ENCODE peak calls at places on chromosomes 5 and 9, in five cellular contexts. A is Kasumi-1; Q is stimulated activated CD4-positive, alpha-beta T cell treated with anti-CD3 and anti-CD28 coated beads, TNF-alpha, amount 100 ng/mL, for 1 hour; H is activated CD4-positive, alpha-beta T cell treated with anti-CD3 and anti-CD28 coated beads, Interleukin-2, amount 50 U/mL, for 1 hour; U is GM23338. D is an unnamed sample.

GRCh38 chr9:136004219-136004618 is 43.0 kb upstream of the UBAC1 start:
- DNase-seq in A (no peak), Q (no peak), H (no peak), U (no peak), D (no peak)

GRCh38 chr9:4680178-4680535 is 788 bp downstream of the CDC37L1 start:
- DNase-seq in A (no peak), Q (no peak), U (no peak), H (no peak), D (no peak)

GRCh38 chr9:105232207-105232606 is 12.2 kb upstream of the SLC44A1 start:
- DNase-seq in H (no peak), Q (no peak), A (no peak), U (no peak), D (no peak)

GRCh38 chr5:140243855-140244254 is 59.0 kb downstream of the PFDN1 start:
- DNase-seq in Q (no peak), U (no peak), H (no peak), A (no peak), D (no peak)

GRCh38 chr5:179969110-179969509 is 61.4 kb upstream of the TBC1D9B start:
- DNase-seq in U (no peak), Q (no peak), A (no peak), H (no peak), D (no peak)

GRCh38 chr5:36267905-36268304 is 26.2 kb upstream of the NADK2 start:
- DNase-seq in U (no peak), Q (no peak), A (no peak), H (no peak), D (no peak)

GRCh38 chr5:150271296-150271692 is 18.3 kb downstream of the CAMK2A start:
- DNase-seq in U (no peak), Q (no peak), H (no peak), A (no peak), D (no peak)

GRCh38 chr9:80811003-80811402 is 878.3 kb downstream of the TLE1 start:
- DNase-seq in Q (no peak), H (no peak), A (no peak), U (no peak), D (no peak)

GRCh38 chr5:37308796-37309195 is 59.6 kb upstream of the CPLANE1 start:
- DNase-seq in A (no peak), U (no peak), Q (no peak), H (no peak), D (no peak)

GRCh38 chr5:79840085-79840990 is 150.7 kb downstream of the CMYA5 start:
- DNase-seq in A (no peak), H (no peak), U (no peak), Q (no peak), D (no peak)

GRCh38 chr9:79131876-79132377 is 439.8 kb upstream of the TLE4 start:
- DNase-seq in A (no peak), Q (no peak), U (peak), H (no peak), D (peak)

GRCh38 chr9:90921969-90922368 is 120.3 kb downstream of the SYK start:
- DNase-seq in U (no peak), Q (no peak), H (no peak), A (no peak), D (no peak)

GRCh38 chr9:16252631-16253030 is 617.8 kb downstream of the BNC2 start:
- DNase-seq in U (peak), Q (no peak), H (no peak), A (no peak), D (peak)

GRCh38 chr5:67659288-67659687 is 462.7 kb upstream of the CD180 start:
- DNase-seq in A (no peak), Q (no peak), U (no peak), H (no peak), D (no peak)

GRCh38 chr5:10699987-10700386 is 61.0 kb downstream of the DAP start:
- DNase-seq in H (no peak), U (no peak), A (no peak), Q (no peak), D (no peak)

GRCh38 chr9:96859461-96860198 is 5.3 kb upstream of the ZNF782 start:
- DNase-seq in A (no peak), Q (no peak), U (no peak), H (no peak), D (peak)

GRCh38 chr9:134326754-134327526 is 685 bp downstream of the RXRA start:
- DNase-seq in U (peak), Q (no peak), A (no peak), H (no peak), D (peak)

GRCh38 chr5:83564069-83564749 is 92.7 kb downstream of the VCAN start:
- DNase-seq in H (no peak), Q (no peak), A (peak), U (peak), D (peak)

GRCh38 chr5:66498791-66499207 is 97.4 kb upstream of the MAST4 start:
- DNase-seq in A (no peak), U (peak), Q (no peak), H (no peak), D (peak)

GRCh38 chr9:125341566-125341965 is 79.9 kb downstream of the GAPVD1 start:
- DNase-seq in U (no peak), A (no peak), Q (no peak), H (no peak), D (no peak)

GRCh38 chr9:137462396-137463193 is 3.5 kb upstream of the NSMF start:
- DNase-seq in Q (no peak), H (no peak), U (no peak), A (no peak), D (no peak)

GRCh38 chr5:154359222-154359583 is 86.6 kb upstream of the SAP30L start:
- DNase-seq in H (no peak), U (no peak), Q (no peak), A (no peak), D (no peak)

GRCh38 chr5:321233-321725 is at the start of gene AHRR:
- DNase-seq in U (peak), H (no peak), A (no peak), Q (no peak), D (peak)

GRCh38 chr5:143147918-143148317 is 255.6 kb downstream of the NR3C1 start:
- DNase-seq in A (no peak), U (no peak), H (no peak), Q (no peak), D (no peak)

GRCh38 chr9:93262537-93263310 is 78.8 kb downstream of the WNK2 start:
- DNase-seq in U (no peak), A (no peak), H (no peak), Q (no peak), D (no peak)

GRCh38 chr9:118891213-118891612 is 478.0 kb downstream of the BRINP1 start:
- DNase-seq in H (no peak), A (no peak), Q (no peak), U (peak), D (peak)

GRCh38 chr9:109963079-109963478 is 183.1 kb downstream of the PALM2AKAP2 start:
- DNase-seq in U (no peak), H (no peak), A (no peak), Q (no peak), D (no peak)

GRCh38 chr9:135255843-135256567 is 168.5 kb downstream of the OLFM1 start:
- DNase-seq in U (no peak), H (no peak), A (no peak), Q (no peak), D (no peak)

GRCh38 chr5:153613143-153613542 is 122.7 kb downstream of the GRIA1 start:
- DNase-seq in Q (no peak), A (no peak), U (no peak), H (no peak), D (no peak)

GRCh38 chr9:117046666-117047327 is 359.7 kb downstream of the TRIM32 start:
- DNase-seq in U (peak), Q (no peak), A (no peak), H (no peak), D (peak)

GRCh38 chr9:137742698-137743097 is 123.9 kb downstream of the EHMT1 start:
- DNase-seq in U (no peak), Q (no peak), H (no peak), A (no peak), D (no peak)

GRCh38 chr5:107567901-107568671 is 102.7 kb downstream of the EFNA5 start:
- DNase-seq in U (no peak), Q (no peak), H (no peak), A (no peak), D (peak)

D was measured in mesendoderm.